ENCODE peak calls at places on chromosomes 16 and 17, in nine cellular contexts. G is A549, A is coronary artery, N is pancreas, I is brain microvascular endothelial cell, P is mucosa of descending colon, X is H9, K is AG10803, S is heart left ventricle. M is an unnamed sample.

GRCh38 chr16:53561101-53561888 is 58.3 kb upstream of the AKTIP start:
- DNase-seq in G (no peak), A (no peak), N (no peak), I (no peak), P (no peak), X (no peak), K (no peak), S (no peak), M (no peak)

GRCh38 chr17:44382917-44383316 is 6.5 kb downstream of the ITGA2B start:
- DNase-seq in G (no peak), A (no peak), N (no peak), I (no peak), P (peak), X (no peak), K (no peak), S (no peak), M (no peak)

GRCh38 chr17:72176516-72176851 is 55.7 kb downstream of the SOX9 start:
- DNase-seq in G (no peak), A (no peak), N (no peak), I (no peak), P (no peak), X (no peak), K (no peak), S (no peak), M (no peak)

GRCh38 chr17:81489986-81490598 is 22.5 kb downstream of the ACTG1 start:
- DNase-seq in G (no peak), A (no peak), N (no peak), I (no peak), P (no peak), X (no peak), K (no peak), S (no peak), M (no peak)

GRCh38 chr17:16872836-16873653 is 98.9 kb downstream of the TNFRSF13B start:
- DNase-seq in G (peak), A (peak), N (no peak), I (no peak), P (peak), X (peak), K (no peak), S (no peak), M (peak)

GRCh38 chr17:76527430-76528111 is 9.9 kb downstream of the CYGB start:
- DNase-seq in G (no peak), A (no peak), N (peak), I (peak), P (peak), X (peak), K (peak), S (peak), M (peak)

GRCh38 chr16:17416461-17417221 is 54.1 kb downstream of the XYLT1 start:
- DNase-seq in G (no peak), A (no peak), N (no peak), I (no peak), P (peak), X (peak), K (peak), S (peak), M (peak)

GRCh38 chr17:27296427-27296979 is 2.6 kb downstream of the WSB1 start:
- DNase-seq in G (peak), A (no peak), N (no peak), I (peak), P (no peak), X (no peak), K (peak), S (no peak), M (no peak)

GRCh38 chr16:73356401-73357079 is 308.6 kb upstream of the ZFHX3 start:
- DNase-seq in G (no peak), A (no peak), N (no peak), I (no peak), P (no peak), X (no peak), K (no peak), S (no peak), M (no peak)

GRCh38 chr16:1871974-1872635 is at the start of gene MEIOB:
- DNase-seq in G (peak), A (no peak), N (peak), I (peak), P (no peak), X (peak), K (no peak), S (no peak), M (peak)

GRCh38 chr17:58666858-58667267 is 25.0 kb downstream of the TEX14 start:
- DNase-seq in G (peak), A (peak), N (no peak), I (no peak), P (peak), X (peak), K (peak), S (peak), M (peak)

DNA sequence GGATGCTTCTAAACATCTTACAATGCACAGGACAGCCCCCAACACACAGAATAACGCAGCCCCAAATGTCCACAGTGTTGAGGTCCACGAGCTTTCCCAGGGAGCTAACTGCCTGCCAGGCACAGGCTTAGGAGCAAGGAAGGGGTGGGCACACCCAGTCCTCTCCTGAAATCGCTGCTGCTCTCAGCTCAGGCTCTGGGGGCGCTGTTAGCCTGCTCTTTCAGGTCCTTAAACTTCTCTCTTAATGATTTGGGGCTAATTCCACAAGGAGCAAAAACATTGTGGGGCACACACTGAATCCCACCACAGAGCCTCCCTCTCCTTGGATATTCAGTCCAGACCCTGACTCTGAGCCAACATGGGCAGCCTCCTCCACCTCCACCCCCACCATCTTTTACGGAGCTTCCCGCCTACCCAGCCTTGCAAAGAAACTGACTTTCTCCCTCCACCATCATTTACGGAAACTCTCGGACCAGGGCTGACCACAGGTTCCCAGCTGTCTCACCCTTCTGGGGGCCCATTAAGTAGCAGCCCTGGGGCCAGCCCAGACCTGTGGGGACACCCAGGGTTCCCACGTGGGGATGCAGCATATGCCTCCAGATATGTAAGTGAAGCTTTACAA is 1.1 kb downstream of the CD300H start:
- DNase-seq in G (peak), A (no peak), N (no peak), I (no peak), P (no peak), X (peak), K (peak), S (no peak), M (peak)
- TF ChIP-seq CTCF in G (peak), A (peak), N (peak), I (peak), P (no peak), X (peak), K (peak), S (peak), M (peak)

GRCh38 chr17:37651846-37652245 is 8.6 kb upstream of the DDX52 start:
- DNase-seq in G (no peak), A (no peak), N (no peak), I (no peak), P (no peak), X (no peak), K (no peak), S (no peak), M (no peak)

GRCh38 chr17:37648555-37648954 is 5.3 kb upstream of the DDX52 start:
- DNase-seq in G (no peak), A (no peak), N (no peak), I (peak), P (no peak), X (no peak), K (peak), S (no peak), M (no peak)

GRCh38 chr17:37650419-37651003 is 7.3 kb upstream of the DDX52 start:
- DNase-seq in G (peak), A (no peak), N (no peak), I (peak), P (no peak), X (peak), K (peak), S (no peak), M (no peak)
- TF ChIP-seq CTCF in G (peak), A (no peak), N (peak), I (peak), P (peak), X (peak), K (peak), S (peak), M (no peak)

DNA sequence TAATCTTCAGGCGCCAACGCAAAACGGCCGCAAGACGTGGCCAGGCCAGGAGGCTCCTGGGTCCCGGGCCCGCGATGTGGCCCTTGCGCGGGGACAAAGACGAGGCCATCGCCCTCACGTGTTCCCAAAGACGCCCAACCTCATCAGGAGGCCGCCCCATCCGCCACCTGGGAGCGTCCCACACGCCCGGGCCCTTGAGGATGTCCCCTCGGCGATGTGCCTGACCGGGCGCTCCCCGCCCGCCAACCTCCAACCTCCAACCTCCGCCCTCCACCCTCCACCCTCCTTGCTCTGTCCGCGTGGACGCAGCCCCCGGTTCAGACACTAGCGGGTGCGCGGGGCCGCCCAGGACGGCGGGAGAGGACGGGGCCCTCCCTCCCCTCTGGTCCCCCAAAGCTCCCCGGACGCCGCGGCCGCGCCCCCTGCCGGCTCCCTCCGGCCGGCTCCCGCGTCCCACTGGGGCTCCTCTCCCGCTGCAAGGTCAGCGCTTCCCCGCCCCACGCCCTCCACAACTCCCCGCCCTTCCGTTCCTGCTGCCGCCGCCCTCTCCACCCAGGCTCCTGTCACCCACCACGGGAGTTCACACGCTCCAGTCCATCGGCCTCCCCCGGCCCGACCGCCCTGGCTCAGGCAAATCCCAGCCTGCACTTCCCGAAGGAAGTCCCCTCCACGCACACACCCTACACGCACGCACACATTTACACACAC is 250.8 kb upstream of the RPL38 start:
- DNase-seq in G (peak), A (peak), N (peak), I (no peak), P (peak), X (peak), K (no peak), S (peak), M (peak)
- TF ChIP-seq CTCF in G (peak), A (peak), N (peak), I (no peak), P (peak), X (peak), K (peak), S (peak), M (peak)

GRCh38 chr17:3692346-3692745 is 3.6 kb downstream of the P2RX5 start:
- DNase-seq in G (no peak), A (no peak), N (no peak), I (no peak), P (peak), X (peak), K (no peak), S (no peak), M (no peak)
- TF ChIP-seq CTCF in G (no peak), A (no peak), N (no peak), I (peak), P (no peak), X (peak), K (no peak), S (no peak), M (no peak)

GRCh38 chr16:7921360-7921759 is 588.7 kb downstream of the RBFOX1 start:
- DNase-seq in G (no peak), A (no peak), N (no peak), I (no peak), P (no peak), X (peak), K (no peak), S (no peak), M (no peak)
- TF ChIP-seq CTCF in G (no peak), A (no peak), N (no peak), I (no peak), P (no peak), X (peak), K (no peak), S (no peak), M (no peak)

DNA sequence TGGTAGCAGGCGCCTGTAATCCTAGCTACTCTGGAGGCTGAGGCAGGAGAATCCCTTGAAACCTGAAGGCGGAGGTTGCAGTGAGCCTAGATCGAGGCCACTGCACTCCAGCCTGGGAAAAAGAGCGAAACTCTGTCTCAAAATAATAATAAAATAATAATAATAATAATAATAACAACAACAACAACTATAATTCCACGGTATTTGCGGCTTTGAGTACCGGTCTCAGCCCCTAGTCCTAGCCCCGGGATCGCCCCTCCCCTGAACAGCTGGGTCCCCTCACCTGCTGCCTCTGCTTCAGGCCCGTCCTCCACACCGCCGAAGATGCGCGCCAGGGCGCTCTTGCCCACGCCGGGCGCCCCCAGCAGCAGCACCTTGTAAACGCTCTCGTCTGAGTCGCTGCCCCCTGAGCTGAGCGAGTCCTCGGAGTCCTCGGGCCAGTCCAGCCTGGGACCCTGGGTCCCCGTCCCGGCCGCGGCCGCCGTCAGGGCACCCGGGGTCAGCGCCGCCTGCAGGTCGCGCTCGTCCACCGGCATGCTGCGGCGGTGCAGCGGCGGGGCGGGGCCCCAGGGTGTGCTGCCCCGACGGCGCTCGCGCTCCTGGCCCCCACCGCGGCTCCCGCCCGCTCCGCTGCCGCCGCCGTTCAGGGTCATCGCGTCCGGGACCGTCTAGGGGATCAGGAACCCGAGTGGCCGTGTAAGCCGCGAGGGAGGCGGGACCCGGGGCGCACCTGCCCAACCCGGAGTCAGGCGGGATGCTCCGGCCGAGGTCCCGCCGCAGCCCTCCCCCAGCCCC is 611 bp downstream of the RRAD start:
- DNase-seq in G (peak), A (no peak), N (peak), I (no peak), P (peak), X (peak), K (no peak), S (peak), M (no peak)
- TF ChIP-seq CTCF in G (peak), A (peak), N (no peak), I (no peak), P (peak), X (peak), K (no peak), S (peak), M (no peak)

GRCh38 chr16:24180451-24180850 is 75.7 kb upstream of the CACNG3 start:
- DNase-seq in G (no peak), A (no peak), N (no peak), I (no peak), P (no peak), X (no peak), K (no peak), S (no peak), M (no peak)
- TF ChIP-seq CTCF in G (no peak), A (no peak), N (no peak), I (no peak), P (no peak), X (no peak), K (no peak), S (no peak), M (no peak)

M was measured in spleen.